ENCODE peak calls at places on chromosomes 13 and 19, in five cellular contexts. I is Kasumi-1, H is ascending aorta, R is OCI-LY7, K is left colon. N is an unnamed sample.

GRCh38 chr19:51749979-51750378 is 1.7 kb downstream of the FPR1 start:
- DNase-seq in H (no peak), R (no peak), I (no peak), K (no peak), N (peak)

GRCh38 chr13:86446311-86446710 is 647.1 kb upstream of the SLITRK6 start:
- DNase-seq in K (no peak), R (no peak), H (no peak), I (no peak), N (no peak)

GRCh38 chr13:21913010-21913409 is 242.1 kb downstream of the FGF9 start:
- DNase-seq in R (no peak), I (no peak), K (no peak), H (no peak), N (no peak)

GRCh38 chr13:29858667-29859066 is 8.2 kb upstream of the UBL3 start:
- DNase-seq in R (no peak), I (no peak), K (no peak), H (no peak), N (peak)

GRCh38 chr19:10898633-10899032 is 27.3 kb downstream of the CARM1 start:
- DNase-seq in H (no peak), R (no peak), K (no peak), I (no peak), N (no peak)

GRCh38 chr13:38618336-38618735 is 68.5 kb upstream of the FREM2 start:
- DNase-seq in R (no peak), I (no peak), K (no peak), H (no peak), N (no peak)

GRCh38 chr19:54928299-54928698 is 19.0 kb downstream of the NLRP7 start:
- DNase-seq in K (no peak), H (no peak), R (peak), I (peak), N (peak)

GRCh38 chr13:84649853-84650252 is 767.6 kb upstream of the SLITRK1 start:
- DNase-seq in R (no peak), I (peak), K (no peak), H (no peak), N (no peak)

GRCh38 chr19:38629568-38629967 is 10.6 kb downstream of the EIF3K start:
- DNase-seq in R (no peak), H (no peak), I (no peak), K (no peak), N (no peak)

GRCh38 chr19:36849701-36850645 is 703 bp upstream of the ZNF345 start:
- DNase-seq in H (peak), I (peak), K (peak), R (peak), N (peak)

GRCh38 chr13:100636441-100636840 is 38.2 kb downstream of the TMTC4 start:
- DNase-seq in I (no peak), H (no peak), K (no peak), R (no peak), N (no peak)

GRCh38 chr19:34793562-34793961 is 20.5 kb upstream of the ZNF599 start:
- DNase-seq in H (no peak), R (no peak), K (no peak), I (no peak), N (no peak)

GRCh38 chr19:48588670-48589399 is 17.7 kb upstream of the SPACA4 start:
- DNase-seq in R (peak), H (peak), K (peak), I (peak), N (peak)

GRCh38 chr13:34627905-34628682 is 314.0 kb upstream of the NBEA start:
- DNase-seq in R (no peak), H (no peak), I (no peak), K (no peak), N (no peak)